ENCODE peak calls at places on chromosomes 2 and 18, in four cellular contexts. One of them, this sample, is unnamed.

GRCh38 chr2:28620371-28620793 is 124.5 kb downstream of the PLB1 start:
- DNase-seq in GM19239: no peak
- DNase-seq in stimulated activated CD4-positive, alpha-beta T cell treated with anti-CD3 and anti-CD28 coated beads, Interleukin-2, amount 100 ng/mL, for 24 hours: no peak
- DNase-seq in CD4-positive, alpha-beta T cell: no peak
- DNase-seq in this sample: no peak

GRCh38 chr2:207513577-207514257 is 16.0 kb upstream of the CREB1 start:
- DNase-seq in CD4-positive, alpha-beta T cell: no peak
- DNase-seq in stimulated activated CD4-positive, alpha-beta T cell treated with anti-CD3 and anti-CD28 coated beads, Interleukin-2, amount 100 ng/mL, for 24 hours: no peak
- DNase-seq in GM19239: no peak
- DNase-seq in this sample: peak

GRCh38 chr2:100820346-100821254 is 661 bp downstream of the NPAS2 start:
- DNase-seq in stimulated activated CD4-positive, alpha-beta T cell treated with anti-CD3 and anti-CD28 coated beads, Interleukin-2, amount 100 ng/mL, for 24 hours: peak
- DNase-seq in CD4-positive, alpha-beta T cell: no peak
- DNase-seq in GM19239: no peak
- DNase-seq in this sample: peak

GRCh38 chr2:139992078-139992477 is 1211.9 kb upstream of the NXPH2 start:
- DNase-seq in stimulated activated CD4-positive, alpha-beta T cell treated with anti-CD3 and anti-CD28 coated beads, Interleukin-2, amount 100 ng/mL, for 24 hours: no peak
- DNase-seq in GM19239: no peak
- DNase-seq in CD4-positive, alpha-beta T cell: no peak
- DNase-seq in this sample: no peak

GRCh38 chr2:53473236-53473635 is 294.4 kb upstream of the CHAC2 start:
- DNase-seq in stimulated activated CD4-positive, alpha-beta T cell treated with anti-CD3 and anti-CD28 coated beads, Interleukin-2, amount 100 ng/mL, for 24 hours: no peak
- DNase-seq in GM19239: no peak
- DNase-seq in CD4-positive, alpha-beta T cell: no peak
- DNase-seq in this sample: no peak

GRCh38 chr2:9201185-9201891 is 5.3 kb upstream of the ASAP2 start:
- DNase-seq in stimulated activated CD4-positive, alpha-beta T cell treated with anti-CD3 and anti-CD28 coated beads, Interleukin-2, amount 100 ng/mL, for 24 hours: no peak
- DNase-seq in CD4-positive, alpha-beta T cell: no peak
- DNase-seq in GM19239: no peak
- DNase-seq in this sample: peak

GRCh38 chr18:54023471-54023870 is 201.0 kb downstream of the MBD2 start:
- DNase-seq in CD4-positive, alpha-beta T cell: no peak
- DNase-seq in GM19239: no peak
- DNase-seq in stimulated activated CD4-positive, alpha-beta T cell treated with anti-CD3 and anti-CD28 coated beads, Interleukin-2, amount 100 ng/mL, for 24 hours: no peak
- DNase-seq in this sample: peak

GRCh38 chr2:133262888-133263287 is 305.4 kb downstream of the NCKAP5 start:
- DNase-seq in GM19239: no peak
- DNase-seq in stimulated activated CD4-positive, alpha-beta T cell treated with anti-CD3 and anti-CD28 coated beads, Interleukin-2, amount 100 ng/mL, for 24 hours: no peak
- DNase-seq in CD4-positive, alpha-beta T cell: no peak
- DNase-seq in this sample: no peak

GRCh38 chr2:172062402-172063004 is 22.8 kb upstream of the DLX1 start:
- DNase-seq in GM19239: no peak
- DNase-seq in CD4-positive, alpha-beta T cell: no peak
- DNase-seq in stimulated activated CD4-positive, alpha-beta T cell treated with anti-CD3 and anti-CD28 coated beads, Interleukin-2, amount 100 ng/mL, for 24 hours: no peak
- DNase-seq in this sample: no peak

GRCh38 chr2:73728043-73728442 is 9.1 kb downstream of the TPRKB start:
- DNase-seq in GM19239: no peak
- DNase-seq in CD4-positive, alpha-beta T cell: no peak
- DNase-seq in stimulated activated CD4-positive, alpha-beta T cell treated with anti-CD3 and anti-CD28 coated beads, Interleukin-2, amount 100 ng/mL, for 24 hours: no peak
- DNase-seq in this sample: no peak

GRCh38 chr2:158011055-158011771 is 90.5 kb upstream of the UPP2 start:
- DNase-seq in stimulated activated CD4-positive, alpha-beta T cell treated with anti-CD3 and anti-CD28 coated beads, Interleukin-2, amount 100 ng/mL, for 24 hours: no peak
- DNase-seq in GM19239: no peak
- DNase-seq in CD4-positive, alpha-beta T cell: no peak
- DNase-seq in this sample: no peak

GRCh38 chr2:237500681-237501424 is 13.8 kb downstream of the MLPH start:
- DNase-seq in stimulated activated CD4-positive, alpha-beta T cell treated with anti-CD3 and anti-CD28 coated beads, Interleukin-2, amount 100 ng/mL, for 24 hours: no peak
- DNase-seq in GM19239: no peak
- DNase-seq in CD4-positive, alpha-beta T cell: no peak
- DNase-seq in this sample: peak

GRCh38 chr2:85911836-85912692 is 23.3 kb upstream of the ST3GAL5 start:
- DNase-seq in stimulated activated CD4-positive, alpha-beta T cell treated with anti-CD3 and anti-CD28 coated beads, Interleukin-2, amount 100 ng/mL, for 24 hours: no peak
- DNase-seq in GM19239: no peak
- DNase-seq in CD4-positive, alpha-beta T cell: no peak
- DNase-seq in this sample: peak

GRCh38 chr2:106157416-106157815 is 36.7 kb downstream of the UXS1 start:
- DNase-seq in CD4-positive, alpha-beta T cell: no peak
- DNase-seq in stimulated activated CD4-positive, alpha-beta T cell treated with anti-CD3 and anti-CD28 coated beads, Interleukin-2, amount 100 ng/mL, for 24 hours: no peak
- DNase-seq in GM19239: no peak
- DNase-seq in this sample: no peak

GRCh38 chr18:12052866-12053265 is 40.8 kb upstream of the ANKRD62 start:
- DNase-seq in stimulated activated CD4-positive, alpha-beta T cell treated with anti-CD3 and anti-CD28 coated beads, Interleukin-2, amount 100 ng/mL, for 24 hours: no peak
- DNase-seq in CD4-positive, alpha-beta T cell: no peak
- DNase-seq in GM19239: no peak
- DNase-seq in this sample: no peak

GRCh38 chr2:81247648-81248047 is 943.1 kb upstream of the LRRTM1 start:
- DNase-seq in CD4-positive, alpha-beta T cell: no peak
- DNase-seq in GM19239: no peak
- DNase-seq in stimulated activated CD4-positive, alpha-beta T cell treated with anti-CD3 and anti-CD28 coated beads, Interleukin-2, amount 100 ng/mL, for 24 hours: no peak
- DNase-seq in this sample: no peak

GRCh38 chr2:31300309-31300708 is 66.4 kb downstream of the EHD3 start:
- DNase-seq in stimulated activated CD4-positive, alpha-beta T cell treated with anti-CD3 and anti-CD28 coated beads, Interleukin-2, amount 100 ng/mL, for 24 hours: no peak
- DNase-seq in CD4-positive, alpha-beta T cell: no peak
- DNase-seq in GM19239: no peak
- DNase-seq in this sample: no peak

GRCh38 chr2:55618025-55618648 is 715 bp upstream of the PPP4R3B start:
- DNase-seq in CD4-positive, alpha-beta T cell: no peak
- DNase-seq in GM19239: no peak
- DNase-seq in stimulated activated CD4-positive, alpha-beta T cell treated with anti-CD3 and anti-CD28 coated beads, Interleukin-2, amount 100 ng/mL, for 24 hours: no peak
- DNase-seq in this sample: peak

GRCh38 chr2:240933048-240933965 is 27.2 kb downstream of the CROCC2 start:
- DNase-seq in GM19239: no peak
- DNase-seq in CD4-positive, alpha-beta T cell: no peak
- DNase-seq in stimulated activated CD4-positive, alpha-beta T cell treated with anti-CD3 and anti-CD28 coated beads, Interleukin-2, amount 100 ng/mL, for 24 hours: no peak
- DNase-seq in this sample: no peak

GRCh38 chr18:62445386-62445917 is 77.4 kb upstream of the ZCCHC2 start:
- DNase-seq in stimulated activated CD4-positive, alpha-beta T cell treated with anti-CD3 and anti-CD28 coated beads, Interleukin-2, amount 100 ng/mL, for 24 hours: no peak
- DNase-seq in GM19239: no peak
- DNase-seq in CD4-positive, alpha-beta T cell: no peak
- DNase-seq in this sample: no peak

GRCh38 chr2:175220075-175220474 is 38.6 kb upstream of the ATP5MC3 start:
- DNase-seq in GM19239: no peak
- DNase-seq in stimulated activated CD4-positive, alpha-beta T cell treated with anti-CD3 and anti-CD28 coated beads, Interleukin-2, amount 100 ng/mL, for 24 hours: no peak
- DNase-seq in CD4-positive, alpha-beta T cell: no peak
- DNase-seq in this sample: no peak

GRCh38 chr2:169478745-169479256 is 493 bp upstream of the BBS5 start:
- DNase-seq in CD4-positive, alpha-beta T cell: no peak
- DNase-seq in stimulated activated CD4-positive, alpha-beta T cell treated with anti-CD3 and anti-CD28 coated beads, Interleukin-2, amount 100 ng/mL, for 24 hours: no peak
- DNase-seq in GM19239: no peak
- DNase-seq in this sample: no peak

GRCh38 chr2:55550368-55551102 is 31.0 kb downstream of the CFAP36 start:
- DNase-seq in GM19239: no peak
- DNase-seq in stimulated activated CD4-positive, alpha-beta T cell treated with anti-CD3 and anti-CD28 coated beads, Interleukin-2, amount 100 ng/mL, for 24 hours: no peak
- DNase-seq in CD4-positive, alpha-beta T cell: no peak
- DNase-seq in this sample: peak

GRCh38 chr2:174106736-174107135 is 141.6 kb upstream of the SP3 start:
- DNase-seq in GM19239: no peak
- DNase-seq in CD4-positive, alpha-beta T cell: no peak
- DNase-seq in stimulated activated CD4-positive, alpha-beta T cell treated with anti-CD3 and anti-CD28 coated beads, Interleukin-2, amount 100 ng/mL, for 24 hours: no peak
- DNase-seq in this sample: no peak

GRCh38 chr2:110712737-110713136 is 19.6 kb upstream of the ACOXL start:
- DNase-seq in GM19239: no peak
- DNase-seq in CD4-positive, alpha-beta T cell: no peak
- DNase-seq in stimulated activated CD4-positive, alpha-beta T cell treated with anti-CD3 and anti-CD28 coated beads, Interleukin-2, amount 100 ng/mL, for 24 hours: no peak
- DNase-seq in this sample: no peak

GRCh38 chr18:74784791-74785190 is 187.1 kb downstream of the ZNF407 start:
- DNase-seq in CD4-positive, alpha-beta T cell: no peak
- DNase-seq in stimulated activated CD4-positive, alpha-beta T cell treated with anti-CD3 and anti-CD28 coated beads, Interleukin-2, amount 100 ng/mL, for 24 hours: no peak
- DNase-seq in GM19239: no peak
- DNase-seq in this sample: no peak

GRCh38 chr2:121282800-121283382 is 2.1 kb downstream of the TFCP2L1 start:
- DNase-seq in CD4-positive, alpha-beta T cell: no peak
- DNase-seq in stimulated activated CD4-positive, alpha-beta T cell treated with anti-CD3 and anti-CD28 coated beads, Interleukin-2, amount 100 ng/mL, for 24 hours: no peak
- DNase-seq in GM19239: no peak
- DNase-seq in this sample: no peak

GRCh38 chr2:170157025-170157684 is 20.8 kb upstream of the MYO3B start:
- DNase-seq in GM19239: no peak
- DNase-seq in stimulated activated CD4-positive, alpha-beta T cell treated with anti-CD3 and anti-CD28 coated beads, Interleukin-2, amount 100 ng/mL, for 24 hours: no peak
- DNase-seq in CD4-positive, alpha-beta T cell: no peak
- DNase-seq in this sample: no peak

GRCh38 chr2:109129356-109129920 is 433 bp downstream of the SH3RF3 start:
- DNase-seq in CD4-positive, alpha-beta T cell: no peak
- DNase-seq in stimulated activated CD4-positive, alpha-beta T cell treated with anti-CD3 and anti-CD28 coated beads, Interleukin-2, amount 100 ng/mL, for 24 hours: peak
- DNase-seq in GM19239: peak
- DNase-seq in this sample: peak

GRCh38 chr18:48915621-48916425 is 34.9 kb downstream of the SMAD7 start:
- DNase-seq in CD4-positive, alpha-beta T cell: no peak
- DNase-seq in stimulated activated CD4-positive, alpha-beta T cell treated with anti-CD3 and anti-CD28 coated beads, Interleukin-2, amount 100 ng/mL, for 24 hours: no peak
- DNase-seq in GM19239: no peak
- DNase-seq in this sample: no peak

GRCh38 chr2:220469201-220469600 is 841.8 kb downstream of the SLC4A3 start:
- DNase-seq in CD4-positive, alpha-beta T cell: no peak
- DNase-seq in GM19239: no peak
- DNase-seq in stimulated activated CD4-positive, alpha-beta T cell treated with anti-CD3 and anti-CD28 coated beads, Interleukin-2, amount 100 ng/mL, for 24 hours: no peak
- DNase-seq in this sample: no peak

GRCh38 chr18:63099848-63100625 is 219.5 kb downstream of the BCL2 start:
- DNase-seq in CD4-positive, alpha-beta T cell: no peak
- DNase-seq in stimulated activated CD4-positive, alpha-beta T cell treated with anti-CD3 and anti-CD28 coated beads, Interleukin-2, amount 100 ng/mL, for 24 hours: no peak
- DNase-seq in GM19239: peak
- DNase-seq in this sample: no peak

GRCh38 chr2:54728669-54729120 is 5.2 kb downstream of the EML6 start:
- DNase-seq in stimulated activated CD4-positive, alpha-beta T cell treated with anti-CD3 and anti-CD28 coated beads, Interleukin-2, amount 100 ng/mL, for 24 hours: no peak
- DNase-seq in CD4-positive, alpha-beta T cell: no peak
- DNase-seq in GM19239: no peak
- DNase-seq in this sample: peak

GRCh38 chr18:37297106-37297505 is 268.5 kb downstream of the CELF4 start:
- DNase-seq in CD4-positive, alpha-beta T cell: no peak
- DNase-seq in GM19239: no peak
- DNase-seq in stimulated activated CD4-positive, alpha-beta T cell treated with anti-CD3 and anti-CD28 coated beads, Interleukin-2, amount 100 ng/mL, for 24 hours: no peak
- DNase-seq in this sample: no peak

GRCh38 chr2:48589170-48589767 is 28.4 kb upstream of the GTF2A1L start:
- DNase-seq in CD4-positive, alpha-beta T cell: no peak
- DNase-seq in GM19239: no peak
- DNase-seq in stimulated activated CD4-positive, alpha-beta T cell treated with anti-CD3 and anti-CD28 coated beads, Interleukin-2, amount 100 ng/mL, for 24 hours: peak
- DNase-seq in this sample: peak

This sample was measured in hepatic stellate cell.